ENCODE peak calls at places on chromosomes 13 and 19, in nine cellular contexts. One of them, this sample, is unnamed.
A peak's percentile ranks its signal among the peaks of the same experiment; 100 is the strongest.

GRCh38 chr19:16202320-16203255 is 4.9 kb downstream of the AP1M1 start:
- DNase-seq in body of pancreas: no peak
- DNase-seq in uterus: no peak
- DNase-seq in ovary: no peak
- DNase-seq in suprapubic skin: no peak
- DNase-seq in IMR-90: no peak
- DNase-seq in heart left ventricle: no peak
- DNase-seq in stomach: no peak
- DNase-seq in A549: no peak
- DNase-seq in this sample: no peak

GRCh38 chr19:24064175-24064574 is 22.8 kb upstream of the ZNF254 start:
- DNase-seq in heart left ventricle: no peak
- DNase-seq in stomach: no peak
- DNase-seq in A549: no peak
- DNase-seq in ovary: no peak
- DNase-seq in body of pancreas: no peak
- DNase-seq in suprapubic skin: no peak
- DNase-seq in uterus: no peak
- DNase-seq in IMR-90: no peak
- DNase-seq in this sample: no peak

GRCh38 chr13:100608906-100609305 is 20.3 kb upstream of the GGACT start:
- DNase-seq in uterus: no peak
- DNase-seq in ovary: no peak
- DNase-seq in body of pancreas: no peak
- DNase-seq in IMR-90: no peak
- DNase-seq in heart left ventricle: no peak
- DNase-seq in suprapubic skin: no peak
- DNase-seq in A549: no peak
- DNase-seq in stomach: no peak
- DNase-seq in this sample: no peak

GRCh38 chr13:39881887-39882286 is 226.4 kb downstream of the COG6 start:
- DNase-seq in IMR-90: peak; percentile 47
- DNase-seq in suprapubic skin: no peak
- DNase-seq in A549: no peak
- DNase-seq in body of pancreas: no peak
- DNase-seq in ovary: no peak
- DNase-seq in heart left ventricle: no peak
- DNase-seq in uterus: no peak
- DNase-seq in stomach: no peak
- DNase-seq in this sample: no peak

GRCh38 chr19:14575428-14575980 is 3.6 kb upstream of the NDUFB7 start:
- DNase-seq in suprapubic skin: no peak
- DNase-seq in heart left ventricle: no peak
- DNase-seq in body of pancreas: no peak
- DNase-seq in A549: no peak
- DNase-seq in stomach: no peak
- DNase-seq in IMR-90: no peak
- DNase-seq in uterus: no peak
- DNase-seq in ovary: no peak
- DNase-seq in this sample: no peak

GRCh38 chr13:64278493-64278892 is 2862.8 kb upstream of the PCDH20 start:
- DNase-seq in stomach: no peak
- DNase-seq in ovary: no peak
- DNase-seq in IMR-90: peak; percentile 78
- DNase-seq in heart left ventricle: no peak
- DNase-seq in uterus: no peak
- DNase-seq in A549: no peak
- DNase-seq in suprapubic skin: no peak
- DNase-seq in body of pancreas: no peak
- DNase-seq in this sample: no peak

GRCh38 chr19:15249912-15250634 is 17.8 kb upstream of the EPHX3 start:
- DNase-seq in IMR-90: peak; percentile 95
- DNase-seq in uterus: peak; percentile 78
- DNase-seq in A549: no peak
- DNase-seq in body of pancreas: peak; percentile 41
- DNase-seq in suprapubic skin: no peak
- DNase-seq in ovary: peak; percentile 68
- DNase-seq in stomach: no peak
- DNase-seq in heart left ventricle: peak; percentile 86
- DNase-seq in this sample: peak; percentile 61

GRCh38 chr19:16620584-16620983 is 7.4 kb downstream of the MED26 start:
- DNase-seq in suprapubic skin: no peak
- DNase-seq in ovary: no peak
- DNase-seq in stomach: no peak
- DNase-seq in body of pancreas: no peak
- DNase-seq in heart left ventricle: no peak
- DNase-seq in A549: no peak
- DNase-seq in uterus: no peak
- DNase-seq in IMR-90: no peak
- DNase-seq in this sample: no peak

GRCh38 chr13:110559429-110559943 is 2.0 kb downstream of the RAB20 start:
- DNase-seq in ovary: peak; percentile 57
- DNase-seq in heart left ventricle: peak; percentile 63
- DNase-seq in stomach: peak; percentile 91
- DNase-seq in uterus: no peak
- DNase-seq in IMR-90: peak; percentile 62
- DNase-seq in suprapubic skin: no peak
- DNase-seq in A549: no peak
- DNase-seq in body of pancreas: peak; percentile 77
- DNase-seq in this sample: peak; percentile 62

GRCh38 chr13:30337061-30337601 is 29.8 kb upstream of the KATNAL1 start:
- DNase-seq in suprapubic skin: no peak
- DNase-seq in heart left ventricle: no peak
- DNase-seq in A549: no peak
- DNase-seq in IMR-90: no peak
- DNase-seq in stomach: no peak
- DNase-seq in uterus: no peak
- DNase-seq in body of pancreas: no peak
- DNase-seq in ovary: no peak
- DNase-seq in this sample: no peak

GRCh38 chr19:32104465-32105235 is 240.8 kb upstream of the ZNF507 start:
- DNase-seq in IMR-90: no peak
- DNase-seq in uterus: peak; percentile 39
- DNase-seq in heart left ventricle: no peak
- DNase-seq in stomach: no peak
- DNase-seq in A549: no peak
- DNase-seq in body of pancreas: no peak
- DNase-seq in suprapubic skin: no peak
- DNase-seq in ovary: no peak
- DNase-seq in this sample: no peak

GRCh38 chr19:39307233-39307821 is 11.1 kb downstream of the IFNL1 start:
- DNase-seq in suprapubic skin: peak; percentile 49
- DNase-seq in body of pancreas: no peak
- DNase-seq in ovary: no peak
- DNase-seq in A549: no peak
- DNase-seq in stomach: peak; percentile 57
- DNase-seq in uterus: no peak
- DNase-seq in IMR-90: no peak
- DNase-seq in heart left ventricle: no peak
- DNase-seq in this sample: no peak

GRCh38 chr13:59970847-59971246 is 192.9 kb downstream of the DIAPH3 start:
- DNase-seq in stomach: no peak
- DNase-seq in IMR-90: no peak
- DNase-seq in uterus: no peak
- DNase-seq in heart left ventricle: no peak
- DNase-seq in ovary: no peak
- DNase-seq in body of pancreas: no peak
- DNase-seq in suprapubic skin: no peak
- DNase-seq in A549: no peak
- DNase-seq in this sample: no peak

GRCh38 chr13:42305503-42305902 is 33.6 kb downstream of the AKAP11 start:
- DNase-seq in A549: no peak
- DNase-seq in uterus: no peak
- DNase-seq in heart left ventricle: no peak
- DNase-seq in stomach: no peak
- DNase-seq in ovary: no peak
- DNase-seq in IMR-90: peak; percentile 2
- DNase-seq in body of pancreas: no peak
- DNase-seq in suprapubic skin: no peak
- DNase-seq in this sample: no peak

DNA sequence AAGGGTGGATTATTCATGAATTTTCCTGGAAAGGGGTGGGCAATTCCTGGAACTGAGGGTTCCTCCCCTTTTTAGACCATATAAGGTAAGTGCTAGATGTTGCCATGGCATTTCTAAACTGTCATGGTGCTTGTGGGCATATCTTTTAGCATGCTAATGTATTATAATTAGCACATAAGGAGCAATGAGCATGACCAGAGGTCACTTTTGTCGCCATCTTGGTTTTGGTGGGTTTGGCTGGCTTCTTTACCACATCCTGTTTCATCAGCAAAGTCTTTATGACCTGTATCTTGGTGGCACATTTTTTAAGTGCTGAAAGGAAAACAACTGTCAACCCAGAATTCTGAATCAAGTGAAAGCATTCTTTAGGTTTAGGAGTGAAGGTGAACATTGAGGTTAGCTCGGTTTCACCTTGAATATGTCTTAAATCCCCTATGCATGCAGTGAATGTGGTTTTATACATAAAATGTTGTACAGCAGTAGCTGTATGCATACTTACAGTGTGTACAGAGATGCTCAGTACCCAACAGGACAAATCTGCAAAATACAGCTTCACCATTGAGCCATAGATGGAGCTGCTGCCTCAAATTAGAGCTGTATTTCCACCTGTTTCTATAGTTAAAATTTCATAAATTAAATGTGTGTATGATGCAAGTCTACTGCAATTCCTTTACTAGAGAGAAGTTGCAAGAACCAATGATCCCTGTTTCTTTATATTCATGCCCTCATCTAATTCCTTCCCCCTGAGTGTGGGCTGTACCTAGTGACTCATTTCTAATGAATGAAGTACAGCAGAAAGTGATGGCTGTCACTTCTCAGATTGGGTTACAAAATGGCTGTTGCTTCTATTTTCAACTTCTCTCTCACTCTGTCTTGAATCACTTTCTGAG is 25.3 kb upstream of the IGSF23 start:
- DNase-seq in ovary: no peak
- DNase-seq in stomach: no peak
- DNase-seq in A549: peak; percentile 85
- DNase-seq in IMR-90: peak; percentile 96
- DNase-seq in heart left ventricle: no peak
- DNase-seq in body of pancreas: no peak
- DNase-seq in uterus: no peak
- DNase-seq in suprapubic skin: no peak
- DNase-seq in this sample: no peak
- TF ChIP-seq CTCF in ovary: no peak
- TF ChIP-seq CTCF in stomach: no peak
- TF ChIP-seq CTCF in A549: peak; percentile 83
- TF ChIP-seq CTCF in IMR-90: peak; percentile 71
- TF ChIP-seq CTCF in heart left ventricle: peak; percentile 5
- TF ChIP-seq CTCF in body of pancreas: no peak
- TF ChIP-seq CTCF in uterus: no peak
- TF ChIP-seq CTCF in suprapubic skin: no peak
- TF ChIP-seq CTCF in this sample: no peak

DNA sequence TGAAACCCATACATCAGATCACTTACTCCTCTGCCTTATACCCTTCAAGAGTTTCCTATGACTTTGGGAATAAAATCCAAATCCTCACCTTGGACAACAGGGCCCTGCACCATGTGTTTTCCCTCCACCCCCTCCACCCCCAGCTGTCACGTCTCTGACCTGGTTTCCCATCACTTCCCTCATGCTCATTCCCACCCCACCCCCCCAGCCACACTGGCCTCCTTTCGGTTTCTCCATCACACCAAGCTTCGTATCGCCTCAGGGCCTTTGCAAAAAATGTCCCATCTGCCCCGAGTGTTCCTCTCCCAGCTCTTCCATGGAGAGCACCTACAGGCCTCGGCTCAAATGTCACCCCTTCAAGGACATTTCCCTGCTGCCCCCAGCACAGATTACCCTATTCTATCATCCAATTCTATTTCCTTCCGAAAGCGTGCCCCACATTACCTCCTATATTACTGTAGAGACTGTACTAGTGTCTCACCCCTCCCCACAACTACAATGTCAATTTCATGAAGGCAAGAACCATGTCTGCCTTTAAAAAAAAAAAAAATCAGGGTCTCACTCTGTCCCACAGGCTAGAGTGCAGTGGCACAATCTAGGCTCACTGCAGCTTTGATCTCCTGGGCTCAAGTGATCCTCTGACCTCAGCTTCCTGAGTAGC is 16.8 kb upstream of the FFAR2 start:
- DNase-seq in A549: no peak
- DNase-seq in body of pancreas: no peak
- DNase-seq in stomach: no peak
- DNase-seq in uterus: no peak
- DNase-seq in heart left ventricle: no peak
- DNase-seq in ovary: no peak
- DNase-seq in suprapubic skin: no peak
- DNase-seq in IMR-90: no peak
- DNase-seq in this sample: no peak
- TF ChIP-seq POLR2A in A549: no peak
- TF ChIP-seq POLR2A in body of pancreas: no peak
- TF ChIP-seq POLR2A in stomach: no peak
- TF ChIP-seq POLR2A in uterus: no peak
- TF ChIP-seq POLR2A in heart left ventricle: no peak
- TF ChIP-seq POLR2A in ovary: no peak
- TF ChIP-seq POLR2A in suprapubic skin: no peak
- TF ChIP-seq POLR2A in IMR-90: no peak
- TF ChIP-seq POLR2A in this sample: no peak

GRCh38 chr19:41784337-41785239 is 11.8 kb upstream of the CEACAM3 start:
- DNase-seq in body of pancreas: no peak
- DNase-seq in heart left ventricle: no peak
- DNase-seq in suprapubic skin: no peak
- DNase-seq in IMR-90: no peak
- DNase-seq in A549: no peak
- DNase-seq in stomach: no peak
- DNase-seq in uterus: no peak
- DNase-seq in ovary: no peak
- DNase-seq in this sample: no peak

GRCh38 chr19:41785653-41786052 is 10.7 kb upstream of the CEACAM3 start:
- DNase-seq in IMR-90: peak; percentile 65
- DNase-seq in stomach: peak; percentile 73
- DNase-seq in A549: peak; percentile 99
- DNase-seq in uterus: peak; percentile 22
- DNase-seq in ovary: no peak
- DNase-seq in heart left ventricle: peak; percentile 51
- DNase-seq in suprapubic skin: no peak
- DNase-seq in body of pancreas: peak; percentile 69
- DNase-seq in this sample: peak; percentile 66
- TF ChIP-seq CTCF in IMR-90: peak; percentile 61
- TF ChIP-seq CTCF in stomach: no peak
- TF ChIP-seq CTCF in A549: peak; percentile 99
- TF ChIP-seq CTCF in uterus: peak; percentile 43
- TF ChIP-seq CTCF in ovary: no peak
- TF ChIP-seq CTCF in heart left ventricle: peak; percentile 67
- TF ChIP-seq CTCF in suprapubic skin: peak; percentile 69
- TF ChIP-seq CTCF in body of pancreas: peak; percentile 77
- TF ChIP-seq CTCF in this sample: peak; percentile 71

DNA sequence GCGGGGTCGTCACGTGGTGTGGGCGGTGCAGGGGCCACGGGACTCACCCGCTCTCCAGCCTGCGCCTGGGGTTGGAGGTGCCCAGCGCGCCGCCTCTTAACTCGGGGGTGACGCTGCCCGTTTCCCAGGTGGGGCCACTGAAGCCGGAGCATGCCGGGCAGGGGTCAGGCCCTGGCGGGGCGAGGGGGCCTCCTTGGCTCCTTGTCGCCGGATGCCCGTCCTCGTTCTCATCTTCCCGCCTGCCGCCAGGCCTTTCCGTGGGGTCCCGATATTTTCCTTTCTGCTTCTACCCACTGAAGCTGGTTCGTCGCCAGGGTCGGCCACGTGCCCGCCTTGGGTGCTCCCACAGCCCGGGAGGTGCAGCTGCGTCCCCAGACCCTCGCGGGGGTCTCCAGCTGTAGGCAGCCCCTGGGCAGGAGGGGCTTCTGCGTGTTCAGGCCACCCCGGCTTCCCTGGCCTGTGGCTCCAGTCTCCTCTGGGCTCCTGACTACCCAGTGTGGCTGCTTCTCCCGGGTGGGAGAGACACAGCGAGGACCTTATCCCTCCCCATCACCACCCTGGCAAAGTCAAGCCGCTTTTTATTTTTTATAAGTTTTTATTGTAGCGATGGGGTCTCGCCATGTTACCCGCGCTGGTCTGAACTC is 768 bp downstream of the FAM174C start:
- DNase-seq in stomach: no peak
- DNase-seq in ovary: peak; percentile 81
- DNase-seq in IMR-90: no peak
- DNase-seq in uterus: no peak
- DNase-seq in A549: no peak
- DNase-seq in heart left ventricle: no peak
- DNase-seq in body of pancreas: no peak
- DNase-seq in suprapubic skin: no peak
- DNase-seq in this sample: no peak
- TF ChIP-seq POLR2A in stomach: no peak
- TF ChIP-seq POLR2A in ovary: no peak
- TF ChIP-seq POLR2A in IMR-90: no peak
- TF ChIP-seq POLR2A in uterus: no peak
- TF ChIP-seq POLR2A in A549: no peak
- TF ChIP-seq POLR2A in heart left ventricle: no peak
- TF ChIP-seq POLR2A in body of pancreas: peak; percentile 56
- TF ChIP-seq POLR2A in suprapubic skin: no peak
- TF ChIP-seq POLR2A in this sample: no peak

This sample was measured in testis.